ENCODE peak calls at places on chromosomes 6 and 20, in six cellular contexts. H is IMR-90, Z is sigmoid colon, A is GM12892, K is HCT116, M is Peyer's patch. E is an unnamed sample.

GRCh38 chr20:63029358-63030121 is 22.8 kb upstream of the BHLHE23 start:
- DNase-seq in H (no peak), Z (no peak), A (no peak), K (no peak), M (peak), E (no peak)

GRCh38 chr6:44800171-44800671 is 412.7 kb downstream of the CDC5L start:
- DNase-seq in H (peak), Z (no peak), A (no peak), K (no peak), M (no peak), E (no peak)

GRCh38 chr6:132362318-132363185 is 38.7 kb downstream of the MOXD1 start:
- DNase-seq in H (no peak), Z (no peak), A (no peak), K (no peak), M (no peak), E (no peak)

GRCh38 chr20:37538003-37538402 is 10.3 kb upstream of the BLCAP start:
- DNase-seq in H (peak), Z (no peak), A (no peak), K (no peak), M (no peak), E (no peak)

GRCh38 chr6:129501401-129502051 is 208.5 kb downstream of the ARHGAP18 start:
- DNase-seq in H (peak), Z (peak), A (no peak), K (peak), M (no peak), E (peak)

GRCh38 chr20:51750037-51750769 is 18.0 kb downstream of the ATP9A start:
- DNase-seq in H (peak), Z (peak), A (no peak), K (peak), M (peak), E (peak)

GRCh38 chr20:46509523-46509922 is 3.8 kb downstream of the ZNF334 start:
- DNase-seq in H (no peak), Z (no peak), A (no peak), K (no peak), M (no peak), E (no peak)

GRCh38 chr6:14984454-14984853 is 261.4 kb upstream of the JARID2 start:
- DNase-seq in H (peak), Z (no peak), A (no peak), K (no peak), M (peak), E (no peak)

GRCh38 chr6:119344306-119344705 is 5.3 kb downstream of the MAN1A1 start:
- DNase-seq in H (no peak), Z (no peak), A (no peak), K (no peak), M (no peak), E (no peak)

GRCh38 chr20:62725596-62726268 is 17.1 kb downstream of the NTSR1 start:
- DNase-seq in H (no peak), Z (peak), A (no peak), K (no peak), M (no peak), E (no peak)

GRCh38 chr6:144602523-144603180 is 317.5 kb downstream of the UTRN start:
- DNase-seq in H (no peak), Z (no peak), A (no peak), K (no peak), M (no peak), E (no peak)

GRCh38 chr20:3980260-3981131 is 34.9 kb downstream of the RNF24 start:
- DNase-seq in H (peak), Z (no peak), A (no peak), K (no peak), M (no peak), E (peak)

GRCh38 chr20:1664911-1665310 is 7.3 kb upstream of the SIRPG start:
- DNase-seq in H (no peak), Z (no peak), A (peak), K (no peak), M (no peak), E (no peak)

GRCh38 chr6:132115714-132116366 is 164.7 kb upstream of the CCN2 start:
- DNase-seq in H (peak), Z (no peak), A (no peak), K (no peak), M (no peak), E (no peak)

GRCh38 chr20:48791014-48791413 is 36.8 kb downstream of the PREX1 start:
- DNase-seq in H (no peak), Z (peak), A (no peak), K (no peak), M (peak), E (no peak)

GRCh38 chr6:155248021-155249001 is 15.5 kb upstream of the CLDN20 start:
- DNase-seq in H (peak), Z (peak), A (peak), K (peak), M (no peak), E (peak)

GRCh38 chr20:33273117-33273851 is 9.7 kb upstream of the BPIFB1 start:
- DNase-seq in H (no peak), Z (no peak), A (no peak), K (no peak), M (no peak), E (no peak)

GRCh38 chr6:99393698-99394531 is at the start of gene COQ3:
- DNase-seq in H (peak), Z (peak), A (peak), K (peak), M (peak), E (peak)

GRCh38 chr6:5132741-5133140 is 47.6 kb downstream of the PPP1R3G start:
- DNase-seq in H (peak), Z (peak), A (no peak), K (no peak), M (no peak), E (no peak)

GRCh38 chr6:111520519-111520918 is 37.5 kb upstream of the REV3L start:
- DNase-seq in H (no peak), Z (no peak), A (no peak), K (no peak), M (no peak), E (no peak)

GRCh38 chr20:37385176-37385575 is 39.2 kb downstream of the SRC start:
- DNase-seq in H (no peak), Z (no peak), A (no peak), K (no peak), M (peak), E (no peak)

GRCh38 chr20:3092611-3093379 is 8.3 kb upstream of the AVP start:
- DNase-seq in H (no peak), Z (no peak), A (no peak), K (no peak), M (no peak), E (no peak)

GRCh38 chr6:85390775-85391174 is 59.1 kb upstream of the NT5E start:
- DNase-seq in H (peak), Z (no peak), A (no peak), K (no peak), M (no peak), E (no peak)

GRCh38 chr6:116030745-116031144 is 29.9 kb downstream of the FRK start:
- DNase-seq in H (no peak), Z (no peak), A (no peak), K (no peak), M (no peak), E (no peak)

GRCh38 chr20:53578492-53579222 is 15.0 kb downstream of the ZNF217 start:
- DNase-seq in H (peak), Z (no peak), A (peak), K (peak), M (no peak), E (peak)

GRCh38 chr6:95768539-95768938 is 191.2 kb downstream of the MANEA start:
- DNase-seq in H (no peak), Z (no peak), A (no peak), K (no peak), M (no peak), E (no peak)

GRCh38 chr6:10030942-10031537 is 383.8 kb downstream of the TFAP2A start:
- DNase-seq in H (no peak), Z (no peak), A (no peak), K (peak), M (no peak), E (peak)

GRCh38 chr20:62852841-62853240 is 8.8 kb downstream of the TCFL5 start:
- DNase-seq in H (no peak), Z (no peak), A (no peak), K (no peak), M (peak), E (no peak)

GRCh38 chr20:58693226-58694006 is 816 bp downstream of the NPEPL1 start:
- DNase-seq in H (no peak), Z (peak), A (no peak), K (no peak), M (peak), E (no peak)
- TF ChIP-seq POLR2A in H (no peak), Z (no peak), A (no peak), K (no peak), M (no peak), E (no peak)

GRCh38 chr6:32838114-32838958 is at the start of gene TAP2:
- DNase-seq in H (peak), Z (peak), A (peak), K (peak), M (peak), E (peak)
- TF ChIP-seq POLR2A in H (peak), Z (no peak), A (peak), K (peak), M (peak), E (peak)

GRCh38 chr20:20051767-20052073 is 546 bp downstream of the CRNKL1 start:
- DNase-seq in H (no peak), Z (no peak), A (no peak), K (no peak), M (no peak), E (no peak)

GRCh38 chr20:20052074-20052970 is at the start of the genes CFAP61 and CRNKL1:
- DNase-seq in H (peak), Z (peak), A (peak), K (peak), M (peak), E (peak)
- TF ChIP-seq POLR2A in H (no peak), Z (no peak), A (peak), K (peak), M (peak), E (peak)

DNA sequence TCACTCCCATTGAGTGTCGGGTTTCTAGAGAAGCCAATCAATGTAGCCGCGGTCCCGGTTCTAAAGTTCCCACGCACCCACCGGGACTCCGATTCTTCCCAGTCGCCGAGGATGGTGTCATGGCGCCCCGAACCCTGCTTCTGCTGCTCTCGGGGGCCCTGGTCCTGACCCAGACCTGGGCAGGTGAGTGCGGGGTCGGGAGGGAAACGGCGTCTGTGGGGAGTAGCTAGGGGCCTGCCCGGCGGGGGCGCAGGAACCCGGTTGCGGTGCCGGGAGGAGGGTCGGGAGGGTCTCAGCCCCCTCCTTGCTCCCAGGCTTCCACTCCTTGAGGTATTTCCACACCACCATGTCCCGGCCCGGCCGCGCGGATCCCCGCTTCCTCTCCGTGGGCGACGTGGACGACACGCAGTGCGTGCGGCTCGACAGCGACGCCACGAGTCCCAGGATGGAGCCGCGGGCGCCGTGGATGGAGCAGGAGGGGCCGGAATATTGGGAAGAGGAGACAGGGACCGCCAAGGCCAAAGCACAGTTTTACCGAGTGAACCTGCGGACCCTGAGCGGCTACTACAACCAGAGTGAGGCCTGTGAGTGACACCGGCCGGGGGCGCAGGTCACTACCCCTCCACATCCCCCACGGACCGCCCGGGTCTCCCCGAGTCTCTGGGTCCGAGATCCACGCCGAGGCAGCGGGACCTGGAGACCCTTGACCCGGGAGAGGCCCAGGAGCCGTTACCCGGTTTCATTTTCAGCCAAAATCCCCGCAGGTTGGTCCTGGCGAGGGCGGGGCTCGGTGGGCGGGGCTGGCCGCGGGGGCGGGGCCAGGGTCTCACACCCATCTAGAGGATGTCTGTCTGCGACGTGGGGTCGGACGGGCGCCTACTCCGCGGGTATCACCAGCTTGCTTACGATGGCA is 35.2 kb upstream of the HLA-G start:
- DNase-seq in H (no peak), Z (peak), A (peak), K (no peak), M (peak), E (no peak)
- TF ChIP-seq POLR2A in H (no peak), Z (no peak), A (no peak), K (no peak), M (no peak), E (no peak)

GRCh38 chr6:28542440-28543293 is 17.0 kb downstream of the GPX5 start:
- DNase-seq in H (peak), Z (no peak), A (peak), K (peak), M (no peak), E (peak)
- TF ChIP-seq POLR2A in H (no peak), Z (no peak), A (no peak), K (no peak), M (no peak), E (no peak)

GRCh38 chr6:293185-294174 is 1.2 kb downstream of the DUSP22 start:
- DNase-seq in H (no peak), Z (peak), A (no peak), K (no peak), M (no peak), E (no peak)
- TF ChIP-seq POLR2A in H (no peak), Z (no peak), A (peak), K (no peak), M (no peak), E (no peak)

GRCh38 chr6:87322304-87323212 is at the start of gene SMIM8:
- DNase-seq in H (peak), Z (peak), A (peak), K (peak), M (peak), E (peak)
- TF ChIP-seq POLR2A in H (no peak), Z (no peak), A (peak), K (peak), M (peak), E (peak)

DNA sequence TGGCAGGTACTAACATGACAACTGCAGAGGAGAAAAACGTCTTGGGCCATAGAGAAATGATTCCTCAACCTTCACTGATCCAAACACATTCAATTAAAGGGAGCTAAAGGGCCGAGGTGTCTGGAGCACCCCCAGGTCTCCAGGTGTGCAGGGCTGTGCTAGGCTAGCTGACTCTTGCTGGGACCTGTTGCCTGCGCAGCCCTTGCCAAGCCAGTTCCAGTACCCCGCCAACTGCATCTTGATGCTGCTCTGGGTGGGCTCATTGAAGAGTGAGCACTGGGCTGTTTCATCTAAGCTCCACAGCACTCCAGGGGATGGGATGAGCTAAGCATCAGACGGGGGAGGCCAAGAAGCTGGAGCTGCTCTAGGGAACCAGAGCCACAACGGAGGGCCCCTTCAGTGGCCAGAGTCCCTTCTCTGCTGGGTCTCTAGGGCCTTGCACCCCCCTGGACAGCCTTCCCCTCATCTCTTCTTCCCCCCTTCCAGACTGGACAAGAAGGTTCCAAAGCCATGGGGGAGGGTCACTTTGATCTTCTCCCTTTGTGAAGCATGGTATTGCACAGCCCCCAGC is 15.9 kb downstream of the LEMD2 start:
- DNase-seq in H (no peak), Z (no peak), A (no peak), K (no peak), M (no peak), E (no peak)
- TF ChIP-seq POLR2A in H (no peak), Z (no peak), A (no peak), K (no peak), M (no peak), E (no peak)

GRCh38 chr20:22995923-22996322 is 39.2 kb upstream of the SSTR4 start:
- DNase-seq in H (no peak), Z (no peak), A (no peak), K (no peak), M (no peak), E (no peak)

GRCh38 chr20:23003077-23003476 is 32.0 kb upstream of the SSTR4 start:
- DNase-seq in H (no peak), Z (no peak), A (no peak), K (no peak), M (no peak), E (no peak)

GRCh38 chr20:23002276-23002675 is 32.8 kb upstream of the SSTR4 start:
- DNase-seq in H (no peak), Z (no peak), A (no peak), K (no peak), M (no peak), E (no peak)

GRCh38 chr20:22998476-22998875 is 36.6 kb upstream of the SSTR4 start:
- DNase-seq in H (no peak), Z (no peak), A (no peak), K (no peak), M (no peak), E (no peak)

GRCh38 chr20:22999756-23000155 is 35.4 kb upstream of the SSTR4 start:
- DNase-seq in H (peak), Z (no peak), A (no peak), K (no peak), M (no peak), E (no peak)
- TF ChIP-seq POLR2A in H (no peak), Z (no peak), A (no peak), K (no peak), M (no peak), E (no peak)

GRCh38 chr6:12112540-12113189 is 100.6 kb downstream of the HIVEP1 start:
- DNase-seq in H (no peak), Z (no peak), A (no peak), K (no peak), M (no peak), E (peak)
- TF ChIP-seq POLR2A in H (no peak), Z (no peak), A (no peak), K (no peak), M (no peak), E (no peak)

E was measured in H54.